ENCODE peak calls at places on chromosomes 6 and 20, in seven cellular contexts. P, Y, S, E, D, B and L are unnamed samples.

GRCh38 chr20:63121246-63121645 is 94.7 kb downstream of the YTHDF1 start:
- DNase-seq in D (no peak), S (no peak), P (no peak), Y (peak), B (no peak), E (no peak), L (no peak)

GRCh38 chr6:142802124-142802523 is 142.9 kb downstream of the HIVEP2 start:
- DNase-seq in P (peak), E (no peak), Y (no peak), B (no peak), S (peak), D (peak), L (peak)

GRCh38 chr20:16580127-16580526 is 6.9 kb upstream of the KIF16B start:
- DNase-seq in E (no peak), S (peak), B (no peak), D (peak), P (peak), Y (no peak), L (peak)

GRCh38 chr6:28489366-28490190 is 26.0 kb downstream of the GPX6 start:
- DNase-seq in P (peak), S (peak), B (no peak), Y (no peak), D (peak), E (peak), L (peak)

GRCh38 chr6:72757926-72758325 is 136.1 kb downstream of the KCNQ5 start:
- DNase-seq in B (no peak), P (no peak), E (no peak), D (no peak), S (no peak), Y (no peak), L (no peak)

GRCh38 chr20:57243480-57244220 is 22.8 kb downstream of the BMP7 start:
- DNase-seq in D (no peak), S (no peak), B (no peak), Y (no peak), E (no peak), P (no peak), L (no peak)

GRCh38 chr6:25006565-25007001 is 70.8 kb upstream of the RIPOR2 start:
- DNase-seq in E (no peak), D (no peak), B (no peak), Y (peak), P (no peak), S (peak), L (peak)

GRCh38 chr20:63854069-63854765 is 7.1 kb upstream of the ABHD16B start:
- DNase-seq in S (no peak), P (no peak), Y (peak), E (peak), B (peak), D (no peak), L (no peak)

GRCh38 chr6:30880563-30881252 is 3.6 kb upstream of the DDR1 start:
- DNase-seq in B (no peak), S (no peak), D (no peak), E (no peak), Y (no peak), P (no peak), L (no peak)

GRCh38 chr6:52640170-52640569 is 30.7 kb upstream of the TMEM14A start:
- DNase-seq in D (no peak), B (no peak), E (no peak), Y (no peak), S (no peak), P (no peak), L (no peak)

GRCh38 chr6:132132420-132132819 is 181.2 kb upstream of the CCN2 start:
- DNase-seq in E (no peak), S (peak), B (no peak), D (no peak), Y (no peak), P (no peak), L (peak)

GRCh38 chr6:150030611-150031010 is 5.3 kb upstream of the RAET1L start:
- DNase-seq in Y (no peak), P (no peak), E (no peak), S (no peak), B (no peak), D (no peak), L (no peak)

GRCh38 chr6:141361559-141361958 is 771.2 kb upstream of the GJE1 start:
- DNase-seq in E (no peak), S (no peak), P (no peak), B (no peak), Y (no peak), D (no peak), L (no peak)

DNA sequence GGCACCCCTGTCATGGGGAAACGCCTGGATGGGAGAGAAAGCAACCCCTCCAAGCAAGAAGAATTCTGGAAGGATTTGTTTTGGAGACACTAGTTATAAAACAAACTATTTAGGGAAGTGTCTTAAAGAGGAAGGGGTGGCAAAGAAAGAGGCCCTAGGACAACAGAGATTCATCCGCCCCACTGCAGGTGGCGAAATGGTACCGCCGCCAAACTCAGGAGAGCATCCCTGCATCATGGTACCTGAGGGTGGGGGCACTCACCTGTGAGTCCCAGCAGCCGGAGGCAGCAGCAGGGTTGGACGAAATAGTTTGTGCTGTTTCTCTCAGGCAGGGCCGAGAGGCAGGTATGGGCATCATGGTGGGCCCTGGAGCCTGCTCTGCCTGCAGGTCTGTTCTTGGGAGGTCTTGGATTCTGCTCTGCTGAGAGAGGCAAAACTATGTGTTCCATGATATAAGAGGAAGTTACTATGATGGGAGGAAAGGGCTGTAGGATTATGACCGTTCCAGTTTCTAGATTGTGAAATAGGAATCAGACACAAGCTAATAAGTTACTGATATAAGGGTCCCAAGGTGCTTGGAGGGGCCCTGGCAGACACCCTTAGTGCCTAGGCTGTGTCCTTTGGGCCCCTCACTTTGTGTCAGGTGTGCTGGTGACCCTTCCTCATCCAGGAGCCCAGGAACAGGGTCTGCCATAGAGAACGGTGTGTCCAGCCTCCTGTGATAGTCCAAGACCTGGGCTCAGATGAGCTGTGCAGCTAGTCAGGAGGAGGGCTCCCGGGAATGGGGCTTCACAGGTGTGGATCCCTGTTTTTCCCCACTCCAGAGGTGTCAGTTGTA is 20.4 kb downstream of the SIRPD start:
- DNase-seq in S (no peak), B (no peak), D (no peak), E (no peak), P (no peak), Y (peak), L (no peak)
- TF ChIP-seq CTCF in S (no peak), B (no peak), D (no peak), E (no peak), P (no peak), Y (no peak), L (no peak)

GRCh38 chr6:38144365-38144764 is 324.8 kb downstream of the ZFAND3 start:
- DNase-seq in S (no peak), P (no peak), Y (no peak), B (no peak), D (no peak), E (no peak), L (no peak)
- TF ChIP-seq CTCF in S (no peak), P (no peak), Y (no peak), B (no peak), D (no peak), E (no peak), L (peak)

GRCh38 chr6:118963003-118963402 is 28.0 kb upstream of the MCM9 start:
- DNase-seq in S (peak), B (no peak), Y (no peak), D (no peak), P (no peak), E (no peak), L (no peak)
- TF ChIP-seq CTCF in S (peak), B (peak), Y (no peak), D (peak), P (peak), E (no peak), L (peak)

GRCh38 chr20:10313701-10314100 is 95.1 kb downstream of the SNAP25 start:
- DNase-seq in S (no peak), E (no peak), Y (no peak), P (no peak), D (no peak), B (no peak), L (no peak)

GRCh38 chr20:10314198-10314597 is 95.6 kb downstream of the SNAP25 start:
- DNase-seq in E (no peak), P (no peak), Y (no peak), B (no peak), S (peak), D (no peak), L (no peak)

GRCh38 chr20:10318625-10319024 is 100.0 kb downstream of the SNAP25 start:
- DNase-seq in S (no peak), Y (no peak), P (no peak), E (no peak), D (no peak), B (no peak), L (no peak)

GRCh38 chr20:10315138-10315537 is 96.5 kb downstream of the SNAP25 start:
- DNase-seq in S (no peak), B (no peak), Y (no peak), D (no peak), E (no peak), P (no peak), L (no peak)

DNA sequence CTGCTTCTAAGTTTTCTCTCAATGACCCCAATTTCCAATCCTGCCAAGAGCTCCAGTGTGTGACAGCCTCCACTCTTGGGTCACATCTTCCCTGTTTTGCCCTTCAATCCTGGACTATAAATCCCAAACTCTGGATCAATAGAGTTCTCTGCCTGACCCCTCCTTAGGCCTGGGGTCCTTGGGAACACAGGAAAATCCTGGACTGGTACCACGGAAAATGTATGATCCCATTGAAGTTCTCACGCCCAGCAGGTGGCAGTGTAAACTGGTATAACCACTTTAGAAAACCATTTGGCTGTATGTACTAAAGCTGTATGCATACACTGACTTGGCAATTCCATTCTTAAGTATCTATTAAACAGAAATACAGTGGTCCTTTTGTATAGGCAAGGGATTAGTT is 98.0 kb downstream of the SNAP25 start:
- DNase-seq in P (no peak), Y (no peak), B (no peak), S (no peak), E (no peak), D (peak), L (no peak)
- TF ChIP-seq CTCF in P (no peak), Y (no peak), B (peak), S (no peak), E (no peak), D (peak), L (peak)

DNA sequence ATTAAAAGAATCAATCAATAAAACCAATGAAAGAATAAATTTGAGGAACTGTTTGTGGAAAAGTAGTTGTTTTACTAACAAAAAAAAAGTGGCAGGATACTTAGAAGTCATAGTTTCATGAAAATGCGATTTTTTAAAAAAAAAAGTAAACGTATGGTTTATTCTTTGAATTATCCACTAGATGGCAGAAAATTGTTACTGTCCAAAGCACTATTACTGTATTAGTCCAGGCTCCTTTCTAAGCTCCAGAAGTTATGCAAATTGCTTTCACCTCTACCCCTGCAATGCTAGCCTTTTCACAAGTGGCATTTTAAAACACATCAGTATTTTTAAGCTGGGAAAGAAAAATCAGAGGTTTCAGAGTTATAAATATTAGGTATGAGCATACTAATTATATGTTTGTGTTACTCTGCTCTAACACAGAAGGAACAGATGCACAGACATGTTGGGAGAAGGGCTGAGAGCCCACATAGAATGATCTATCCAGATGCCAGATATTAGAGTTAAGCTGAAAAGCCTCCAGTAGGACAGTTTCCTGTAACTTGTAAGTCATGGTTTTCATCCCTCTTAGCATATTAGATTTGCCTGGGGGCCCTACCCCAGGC is 63.9 kb downstream of the FHL5 start:
- DNase-seq in P (no peak), Y (no peak), D (peak), B (no peak), S (peak), E (peak), L (peak)
- TF ChIP-seq CTCF in P (peak), Y (peak), D (peak), B (peak), S (peak), E (peak), L (peak)

GRCh38 chr6:16872543-16873230 is 111.4 kb upstream of the ATXN1 start:
- DNase-seq in B (no peak), S (no peak), Y (no peak), E (no peak), P (no peak), D (no peak), L (no peak)
- TF ChIP-seq CTCF in B (no peak), S (peak), Y (no peak), E (no peak), P (no peak), D (no peak), L (peak)

GRCh38 chr6:77231438-77232305 is 231.6 kb downstream of the HTR1B start:
- DNase-seq in D (no peak), E (no peak), P (no peak), Y (no peak), B (no peak), S (peak), L (no peak)
- TF ChIP-seq CTCF in D (no peak), E (no peak), P (no peak), Y (no peak), B (no peak), S (no peak), L (no peak)

DNA sequence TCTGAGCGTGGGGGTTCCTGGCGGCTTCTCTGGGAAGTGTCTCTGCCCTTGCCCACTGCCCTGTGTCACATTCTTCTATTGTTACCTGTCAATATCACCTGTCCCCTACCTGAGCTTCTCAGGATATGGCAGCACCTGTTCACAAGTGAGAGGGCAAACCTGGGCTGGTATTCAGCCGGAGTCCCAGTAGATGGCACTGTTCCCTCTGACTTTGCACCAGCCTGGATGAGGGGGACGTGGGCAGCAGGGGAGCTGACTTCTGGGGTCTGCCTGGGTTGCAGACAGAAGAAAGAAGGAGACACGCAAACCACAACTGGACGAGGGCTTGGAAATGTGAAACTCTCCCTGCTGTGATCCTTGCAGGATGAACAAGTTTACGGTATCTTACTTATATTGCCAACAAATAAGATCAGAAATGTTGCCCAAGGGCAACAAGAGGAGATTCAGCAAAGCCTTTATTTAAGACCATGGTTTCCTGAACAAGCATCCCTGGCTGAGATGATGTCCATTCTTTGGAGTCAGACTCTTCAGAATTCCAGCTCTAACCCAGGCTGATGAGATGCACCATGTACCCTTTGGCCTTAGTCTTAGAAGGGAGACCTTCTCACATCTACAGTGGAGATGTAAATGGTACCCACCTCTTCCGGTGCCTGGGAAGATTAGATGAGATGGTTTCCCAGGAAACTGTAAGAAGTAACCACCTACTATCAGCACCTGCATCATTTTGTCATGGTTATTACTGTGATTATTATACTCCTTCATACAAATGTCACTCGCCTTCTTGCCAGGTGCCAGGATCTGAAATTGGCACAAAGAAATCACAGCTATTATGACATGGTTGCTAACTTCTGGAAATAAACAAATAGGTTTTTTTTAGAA is 400.0 kb upstream of the CDH4 start:
- DNase-seq in D (peak), Y (no peak), P (no peak), S (no peak), B (no peak), E (no peak), L (no peak)
- TF ChIP-seq CTCF in D (peak), Y (peak), P (no peak), S (no peak), B (peak), E (peak), L (peak)

GRCh38 chr6:27139753-27140522 is 107.6 kb upstream of the PRSS16 start:
- DNase-seq in Y (no peak), P (no peak), B (no peak), E (no peak), S (peak), D (peak), L (no peak)
- TF ChIP-seq CTCF in Y (no peak), P (no peak), B (no peak), E (no peak), S (no peak), D (no peak), L (no peak)

GRCh38 chr6:36098920-36099647 is 31.2 kb upstream of the MAPK13 start:
- DNase-seq in B (no peak), D (peak), Y (no peak), S (peak), E (no peak), P (no peak), L (no peak)

GRCh38 chr6:36094238-36094637 is 36.1 kb upstream of the MAPK13 start:
- DNase-seq in P (no peak), E (no peak), D (no peak), B (no peak), S (no peak), Y (no peak), L (no peak)

GRCh38 chr6:36094786-36095496 is 35.4 kb upstream of the MAPK13 start:
- DNase-seq in P (peak), S (peak), D (peak), Y (peak), E (peak), B (peak), L (peak)

GRCh38 chr6:36098253-36098919 is 31.9 kb upstream of the MAPK13 start:
- DNase-seq in P (no peak), D (no peak), S (no peak), B (no peak), Y (no peak), E (no peak), L (no peak)

GRCh38 chr6:36095497-36096391 is 34.6 kb upstream of the MAPK13 start:
- DNase-seq in S (no peak), Y (no peak), P (no peak), B (no peak), E (no peak), D (peak), L (no peak)
- TF ChIP-seq CTCF in S (no peak), Y (no peak), P (no peak), B (peak), E (no peak), D (no peak), L (peak)